ENCODE peak calls at places on chromosome 3, in ten cellular contexts. L, X, I, A, D, R, N, K, B and P are unnamed samples.

GRCh38 chr3:123365450-123366143 is 83.3 kb downstream of the ADCY5 start:
- DNase-seq in L (no peak), X (no peak), I (no peak), A (no peak), D (peak), R (peak), N (no peak), K (no peak), B (no peak), P (peak)

GRCh38 chr3:130963878-130964277 is 62.7 kb downstream of the ASTE1 start:
- DNase-seq in L (no peak), X (peak), I (peak), A (peak), D (no peak), R (no peak), N (no peak), K (no peak), B (peak), P (no peak)

GRCh38 chr3:50239649-50240048 is 3.6 kb downstream of the GNAI2 start:
- DNase-seq in L (no peak), X (no peak), I (no peak), A (no peak), D (no peak), R (no peak), N (no peak), K (no peak), B (no peak), P (no peak)

GRCh38 chr3:151439652-151440125 is 21.2 kb downstream of the IGSF10 start:
- DNase-seq in L (no peak), X (peak), I (peak), A (peak), D (peak), R (peak), N (no peak), K (no peak), B (peak), P (no peak)

GRCh38 chr3:49841126-49841525 is 15.2 kb downstream of the TRAIP start:
- DNase-seq in L (no peak), X (peak), I (no peak), A (peak), D (peak), R (peak), N (no peak), K (no peak), B (no peak), P (no peak)

GRCh38 chr3:93988283-93988682 is 8.3 kb downstream of the ARL13B start:
- DNase-seq in L (no peak), X (peak), I (no peak), A (no peak), D (no peak), R (no peak), N (no peak), K (no peak), B (no peak), P (no peak)

GRCh38 chr3:160601288-160601687 is 35.9 kb upstream of the KPNA4 start:
- DNase-seq in L (no peak), X (no peak), I (no peak), A (no peak), D (no peak), R (no peak), N (no peak), K (no peak), B (no peak), P (no peak)

GRCh38 chr3:20645340-20645739 is 459.3 kb upstream of the SGO1 start:
- DNase-seq in L (no peak), X (no peak), I (no peak), A (no peak), D (no peak), R (no peak), N (no peak), K (no peak), B (no peak), P (no peak)

GRCh38 chr3:196726788-196727675 is 12.6 kb upstream of the PAK2 start:
- DNase-seq in L (no peak), X (peak), I (no peak), A (peak), D (no peak), R (no peak), N (no peak), K (no peak), B (peak), P (no peak)

GRCh38 chr3:178381555-178381954 is 154.7 kb upstream of the KCNMB2 start:
- DNase-seq in L (no peak), X (no peak), I (no peak), A (no peak), D (no peak), R (no peak), N (no peak), K (no peak), B (peak), P (no peak)

GRCh38 chr3:188021502-188022040 is 132.4 kb upstream of the LPP start:
- DNase-seq in L (no peak), X (peak), I (peak), A (no peak), D (no peak), R (no peak), N (no peak), K (no peak), B (peak), P (no peak)

GRCh38 chr3:13644341-13645082 is 95.6 kb downstream of the FBLN2 start:
- DNase-seq in L (no peak), X (peak), I (no peak), A (no peak), D (no peak), R (no peak), N (no peak), K (no peak), B (no peak), P (no peak)

GRCh38 chr3:127529346-127530188 is 61.0 kb downstream of the TPRA1 start:
- DNase-seq in L (no peak), X (no peak), I (no peak), A (no peak), D (no peak), R (no peak), N (no peak), K (no peak), B (no peak), P (no peak)

GRCh38 chr3:160629491-160629890 is 47.5 kb upstream of the ARL14 start:
- DNase-seq in L (no peak), X (peak), I (no peak), A (no peak), D (no peak), R (no peak), N (no peak), K (no peak), B (no peak), P (no peak)

GRCh38 chr3:85571835-85572234 is 613.0 kb downstream of the CADM2 start:
- DNase-seq in L (no peak), X (no peak), I (no peak), A (no peak), D (no peak), R (no peak), N (no peak), K (no peak), B (peak), P (no peak)

GRCh38 chr3:13346481-13347389 is 73.4 kb downstream of the NUP210 start:
- DNase-seq in L (no peak), X (peak), I (no peak), A (no peak), D (no peak), R (peak), N (no peak), K (no peak), B (no peak), P (no peak)

GRCh38 chr3:124229836-124230235 is 237.9 kb upstream of the ROPN1 start:
- DNase-seq in L (no peak), X (no peak), I (no peak), A (no peak), D (no peak), R (no peak), N (no peak), K (no peak), B (no peak), P (no peak)

GRCh38 chr3:4522962-4523361 is 29.8 kb downstream of the ITPR1 start:
- DNase-seq in L (no peak), X (no peak), I (no peak), A (no peak), D (no peak), R (no peak), N (no peak), K (no peak), B (no peak), P (no peak)

GRCh38 chr3:127041933-127042332 is 59.0 kb downstream of the PLXNA1 start:
- DNase-seq in L (no peak), X (no peak), I (no peak), A (no peak), D (no peak), R (no peak), N (no peak), K (no peak), B (no peak), P (no peak)

GRCh38 chr3:39106281-39107055 is 959 bp downstream of the GORASP1 start:
- DNase-seq in L (no peak), X (peak), I (no peak), A (no peak), D (no peak), R (no peak), N (no peak), K (no peak), B (peak), P (no peak)

GRCh38 chr3:162224736-162225135 is 728.1 kb downstream of the OTOL1 start:
- DNase-seq in L (no peak), X (peak), I (no peak), A (no peak), D (no peak), R (no peak), N (no peak), K (no peak), B (peak), P (no peak)

GRCh38 chr3:165195628-165196576 is at the start of gene SLITRK3:
- DNase-seq in L (no peak), X (no peak), I (no peak), A (no peak), D (peak), R (peak), N (no peak), K (no peak), B (no peak), P (no peak)

GRCh38 chr3:127836004-127836882 is 13.9 kb upstream of the MGLL start:
- DNase-seq in L (no peak), X (no peak), I (no peak), A (no peak), D (no peak), R (no peak), N (no peak), K (no peak), B (no peak), P (no peak)

GRCh38 chr3:63351159-63352007 is 73.3 kb downstream of the SYNPR start:
- DNase-seq in L (no peak), X (peak), I (peak), A (peak), D (peak), R (peak), N (no peak), K (no peak), B (peak), P (no peak)

GRCh38 chr3:168341192-168341816 is 245.6 kb upstream of the GOLIM4 start:
- DNase-seq in L (no peak), X (peak), I (peak), A (no peak), D (no peak), R (no peak), N (no peak), K (no peak), B (peak), P (no peak)

GRCh38 chr3:130932979-130933378 is 39.1 kb downstream of the ATP2C1 start:
- DNase-seq in L (no peak), X (no peak), I (no peak), A (no peak), D (no peak), R (no peak), N (no peak), K (no peak), B (no peak), P (no peak)

GRCh38 chr3:22231061-22231460 is 480.1 kb upstream of the ZNF385D start:
- DNase-seq in L (no peak), X (peak), I (no peak), A (no peak), D (no peak), R (no peak), N (no peak), K (no peak), B (peak), P (no peak)

GRCh38 chr3:139122221-139122581 is 77.5 kb upstream of the PRR23C start:
- DNase-seq in L (no peak), X (peak), I (peak), A (no peak), D (no peak), R (no peak), N (no peak), K (no peak), B (no peak), P (no peak)

GRCh38 chr3:57110797-57111196 is 50.3 kb downstream of the SPATA12 start:
- DNase-seq in L (no peak), X (no peak), I (no peak), A (no peak), D (no peak), R (no peak), N (no peak), K (no peak), B (no peak), P (no peak)

GRCh38 chr3:197327701-197328100 is 29.3 kb upstream of the DLG1 start:
- DNase-seq in L (no peak), X (peak), I (peak), A (no peak), D (no peak), R (no peak), N (no peak), K (no peak), B (peak), P (no peak)

GRCh38 chr3:99885851-99886250 is 68.2 kb downstream of the CMSS1 start:
- DNase-seq in L (no peak), X (no peak), I (no peak), A (no peak), D (no peak), R (no peak), N (no peak), K (no peak), B (no peak), P (no peak)

GRCh38 chr3:57949779-57950618 is 58.2 kb upstream of the FLNB start:
- DNase-seq in L (no peak), X (no peak), I (no peak), A (no peak), D (no peak), R (no peak), N (peak), K (no peak), B (no peak), P (no peak)

GRCh38 chr3:130839815-130840214 is 54.1 kb upstream of the ATP2C1 start:
- DNase-seq in L (no peak), X (no peak), I (no peak), A (no peak), D (no peak), R (no peak), N (no peak), K (no peak), B (no peak), P (no peak)

GRCh38 chr3:169771651-169772529 is 1.3 kb upstream of the MYNN start:
- DNase-seq in L (peak), X (peak), I (peak), A (peak), D (peak), R (peak), N (peak), K (peak), B (peak), P (peak)

GRCh38 chr3:42013652-42014442 is 51.9 kb upstream of the ULK4 start:
- DNase-seq in L (peak), X (peak), I (no peak), A (no peak), D (peak), R (no peak), N (peak), K (peak), B (no peak), P (peak)
- TF ChIP-seq CTCF in L (no peak), X (no peak), I (no peak), A (peak), D (no peak), R (no peak), N (peak), K (peak), B (no peak), P (no peak)

DNA sequence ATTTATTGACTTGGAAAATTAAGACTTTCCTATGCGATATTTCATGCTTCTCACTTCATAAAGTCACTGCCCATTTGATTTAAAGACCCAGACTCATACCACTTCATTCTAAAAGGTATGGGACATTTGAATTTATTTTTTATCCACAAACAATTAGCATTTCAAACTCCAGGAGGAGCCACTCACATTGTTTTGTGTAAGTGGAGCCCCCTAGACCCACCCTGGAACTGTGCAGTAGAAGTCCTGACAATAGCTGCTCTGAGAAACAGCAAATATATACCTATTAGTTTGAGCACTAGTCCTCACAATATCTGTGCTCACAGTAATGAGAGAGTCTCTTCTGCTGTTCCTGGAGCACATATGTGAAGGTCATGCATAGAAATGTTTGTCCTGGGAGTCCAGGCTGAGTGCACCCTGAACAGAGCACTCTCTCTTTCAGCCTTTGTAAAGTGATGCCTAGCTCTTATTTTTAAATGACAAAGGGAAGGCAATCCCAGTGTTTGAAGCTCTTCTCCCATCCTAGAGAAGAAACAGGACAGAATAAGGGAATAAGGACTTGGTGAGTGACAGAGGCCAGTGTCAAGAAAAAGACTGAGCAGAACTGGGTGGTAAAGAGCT is 127.5 kb upstream of the STRIT1 start:
- DNase-seq in L (no peak), X (no peak), I (no peak), A (no peak), D (no peak), R (peak), N (no peak), K (no peak), B (no peak), P (no peak)
- TF ChIP-seq CTCF in L (no peak), X (no peak), I (no peak), A (no peak), D (no peak), R (no peak), N (no peak), K (no peak), B (peak), P (peak)

GRCh38 chr3:78901544-78901943 is 866.3 kb downstream of the ROBO1 start:
- DNase-seq in L (no peak), X (no peak), I (no peak), A (no peak), D (no peak), R (no peak), N (no peak), K (no peak), B (no peak), P (no peak)
- TF ChIP-seq CTCF in L (no peak), X (no peak), I (no peak), A (no peak), D (no peak), R (no peak), N (no peak), K (no peak), B (no peak), P (no peak)

DNA sequence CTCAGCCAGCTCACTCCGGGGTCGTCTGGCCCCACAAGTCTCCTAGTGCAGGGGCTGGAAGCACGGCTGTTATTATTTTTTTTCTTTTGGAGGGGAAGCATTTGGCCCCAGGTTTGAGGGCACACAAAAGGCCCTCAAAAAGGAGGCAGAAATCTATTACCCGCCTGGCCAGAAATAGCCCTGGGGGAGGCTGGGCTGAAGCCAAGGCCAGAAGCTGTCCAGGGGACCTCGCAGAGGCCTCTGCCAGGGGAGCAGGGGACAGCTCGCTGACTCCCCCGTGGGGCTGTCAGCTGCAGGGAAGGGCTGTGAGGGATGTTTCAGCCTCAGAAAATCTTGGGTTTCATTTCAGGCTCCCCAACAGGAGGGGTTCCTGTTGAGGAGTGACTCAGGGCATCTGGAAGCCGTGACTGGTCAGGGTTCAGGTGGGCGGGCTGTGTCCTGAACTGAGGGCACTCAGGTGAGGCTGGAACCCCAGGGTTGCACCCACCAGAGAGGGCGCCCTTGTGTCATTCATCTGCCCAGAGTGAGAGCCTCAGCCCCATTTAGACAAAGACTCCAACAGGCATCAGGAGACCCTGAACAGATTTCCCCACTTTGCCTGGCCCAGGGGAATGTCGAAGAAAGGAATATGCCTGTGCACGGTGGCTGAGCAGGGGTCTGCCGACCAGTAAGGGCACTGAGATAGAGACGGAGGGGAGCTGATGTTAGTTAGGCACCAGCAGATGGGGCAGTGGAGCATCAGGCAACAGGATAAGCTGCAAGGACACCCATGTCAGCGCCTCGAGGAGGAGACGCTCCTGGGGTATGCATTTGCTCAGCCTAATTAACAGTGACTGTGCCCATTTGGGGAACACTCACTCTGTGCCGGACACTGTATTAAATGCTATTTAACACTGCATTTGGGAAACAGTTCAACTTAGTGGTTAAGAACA is 43.5 kb upstream of the SLC6A11 start:
- DNase-seq in L (no peak), X (no peak), I (no peak), A (no peak), D (no peak), R (peak), N (no peak), K (no peak), B (no peak), P (no peak)
- TF ChIP-seq CTCF in L (no peak), X (no peak), I (no peak), A (peak), D (peak), R (peak), N (no peak), K (no peak), B (peak), P (no peak)

GRCh38 chr3:71647751-71648150 is 64.2 kb upstream of the FOXP1 start:
- DNase-seq in L (no peak), X (no peak), I (no peak), A (no peak), D (no peak), R (no peak), N (no peak), K (no peak), B (no peak), P (no peak)

GRCh38 chr3:71650372-71650771 is 66.8 kb upstream of the FOXP1 start:
- DNase-seq in L (no peak), X (no peak), I (no peak), A (no peak), D (no peak), R (no peak), N (no peak), K (no peak), B (no peak), P (no peak)

GRCh38 chr3:71649757-71650156 is 66.2 kb upstream of the FOXP1 start:
- DNase-seq in L (no peak), X (no peak), I (no peak), A (no peak), D (no peak), R (no peak), N (no peak), K (no peak), B (no peak), P (no peak)

GRCh38 chr3:71651625-71652024 is 68.1 kb upstream of the FOXP1 start:
- DNase-seq in L (no peak), X (no peak), I (no peak), A (no peak), D (no peak), R (no peak), N (no peak), K (no peak), B (no peak), P (no peak)

DNA sequence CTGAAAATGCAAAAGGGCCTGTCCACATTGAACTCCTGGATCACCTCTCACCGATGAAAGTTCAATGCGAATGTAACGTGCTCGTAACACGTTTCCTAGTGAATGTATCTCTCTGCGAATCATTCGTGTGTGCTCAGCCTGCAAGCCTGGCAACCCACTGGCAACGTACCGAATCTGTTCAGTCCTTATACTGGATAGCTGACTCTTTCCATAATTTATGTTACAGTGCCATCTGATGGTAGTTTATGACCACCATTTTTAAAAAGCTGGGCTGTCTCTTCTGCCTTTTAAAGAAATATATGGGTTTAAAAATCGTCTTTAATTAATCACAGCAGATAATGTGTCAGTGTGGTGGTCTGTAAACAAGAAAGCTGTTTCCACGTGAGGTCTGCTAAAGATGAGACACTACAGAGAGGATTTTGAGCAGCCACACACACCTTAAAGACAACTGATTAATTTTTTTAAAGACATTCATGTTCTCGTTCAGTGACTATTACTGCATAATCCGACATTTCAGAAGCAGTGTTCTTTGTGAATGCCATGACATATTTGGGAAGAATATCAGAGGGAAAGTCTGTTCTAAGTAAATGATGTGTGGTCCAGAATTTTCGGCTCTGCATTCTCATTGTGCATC is 69.4 kb upstream of the FOXP1 start:
- DNase-seq in L (peak), X (peak), I (peak), A (no peak), D (peak), R (peak), N (no peak), K (peak), B (peak), P (no peak)
- TF ChIP-seq CTCF in L (peak), X (peak), I (peak), A (peak), D (peak), R (peak), N (peak), K (peak), B (peak), P (peak)

GRCh38 chr3:17894434-17895060 is 152.1 kb upstream of the TBC1D5 start:
- DNase-seq in L (no peak), X (peak), I (peak), A (peak), D (peak), R (peak), N (no peak), K (peak), B (peak), P (peak)
- TF ChIP-seq CTCF in L (no peak), X (peak), I (peak), A (peak), D (peak), R (peak), N (peak), K (no peak), B (peak), P (peak)